ENCODE peak calls at places on chromosomes 2 and 18, in six cellular contexts. One of them, this sample, is unnamed.
A peak's percentile ranks its signal among the peaks of the same experiment; 100 is the strongest.

GRCh38 chr2:227097495-227098161 is 66.4 kb downstream of the COL4A4 start:
- DNase-seq in H9: no peak
- DNase-seq in trophoblast cell: no peak
- DNase-seq in IMR-90: no peak
- DNase-seq in H1: no peak
- DNase-seq in neuronal stem cell: no peak
- DNase-seq in this sample: no peak

GRCh38 chr2:234952270-234953115 is 676 bp downstream of the SH3BP4 start:
- DNase-seq in H9: no peak
- DNase-seq in IMR-90: no peak
- DNase-seq in trophoblast cell: peak; percentile 22
- DNase-seq in H1: peak; percentile 63
- DNase-seq in neuronal stem cell: no peak
- DNase-seq in this sample: peak; percentile 39

GRCh38 chr18:26657618-26658581 is 109.5 kb upstream of the KCTD1 start:
- DNase-seq in IMR-90: no peak
- DNase-seq in trophoblast cell: no peak
- DNase-seq in H1: no peak
- DNase-seq in neuronal stem cell: no peak
- DNase-seq in H9: no peak
- DNase-seq in this sample: no peak

GRCh38 chr18:54787616-54788015 is 40.7 kb upstream of the RAB27B start:
- DNase-seq in neuronal stem cell: no peak
- DNase-seq in trophoblast cell: no peak
- DNase-seq in H1: no peak
- DNase-seq in H9: no peak
- DNase-seq in IMR-90: peak; percentile 17
- DNase-seq in this sample: peak; percentile 26

GRCh38 chr2:64105676-64106461 is 38.4 kb downstream of the PELI1 start:
- DNase-seq in neuronal stem cell: no peak
- DNase-seq in IMR-90: no peak
- DNase-seq in trophoblast cell: no peak
- DNase-seq in H1: no peak
- DNase-seq in H9: no peak
- DNase-seq in this sample: peak; percentile 64

GRCh38 chr18:3236470-3236869 is 11.1 kb upstream of the MYL12A start:
- DNase-seq in IMR-90: no peak
- DNase-seq in H9: no peak
- DNase-seq in neuronal stem cell: no peak
- DNase-seq in H1: no peak
- DNase-seq in trophoblast cell: peak; percentile 65
- DNase-seq in this sample: no peak

GRCh38 chr2:206323486-206323885 is 49.0 kb downstream of the ZDBF2 start:
- DNase-seq in H1: no peak
- DNase-seq in trophoblast cell: no peak
- DNase-seq in neuronal stem cell: no peak
- DNase-seq in IMR-90: no peak
- DNase-seq in H9: peak; percentile 50
- DNase-seq in this sample: no peak

GRCh38 chr2:206531996-206532543 is 88.7 kb downstream of the ADAM23 start:
- DNase-seq in H1: no peak
- DNase-seq in trophoblast cell: no peak
- DNase-seq in IMR-90: peak; percentile 29
- DNase-seq in neuronal stem cell: no peak
- DNase-seq in H9: no peak
- DNase-seq in this sample: peak; percentile 38

GRCh38 chr18:33572022-33572421 is 6.0 kb upstream of the ASXL3 start:
- DNase-seq in H9: no peak
- DNase-seq in H1: no peak
- DNase-seq in neuronal stem cell: no peak
- DNase-seq in IMR-90: no peak
- DNase-seq in trophoblast cell: no peak
- DNase-seq in this sample: no peak

GRCh38 chr2:26585966-26586365 is 55.2 kb downstream of the CIB4 start:
- DNase-seq in trophoblast cell: no peak
- DNase-seq in neuronal stem cell: no peak
- DNase-seq in H9: peak; percentile 22
- DNase-seq in H1: no peak
- DNase-seq in IMR-90: no peak
- DNase-seq in this sample: no peak

GRCh38 chr2:128271186-128271890 is 47.3 kb downstream of the HS6ST1 start:
- DNase-seq in neuronal stem cell: no peak
- DNase-seq in IMR-90: no peak
- DNase-seq in trophoblast cell: no peak
- DNase-seq in H1: no peak
- DNase-seq in H9: peak; percentile 25
- DNase-seq in this sample: no peak

GRCh38 chr18:31825772-31826171 is 65.1 kb upstream of the SLC25A52 start:
- DNase-seq in H1: peak; percentile 78
- DNase-seq in IMR-90: no peak
- DNase-seq in H9: peak; percentile 97
- DNase-seq in trophoblast cell: no peak
- DNase-seq in neuronal stem cell: no peak
- DNase-seq in this sample: no peak

GRCh38 chr2:38308821-38309220 is 68.3 kb downstream of the ATL2 start:
- DNase-seq in H1: no peak
- DNase-seq in IMR-90: no peak
- DNase-seq in trophoblast cell: no peak
- DNase-seq in neuronal stem cell: no peak
- DNase-seq in H9: no peak
- DNase-seq in this sample: no peak

GRCh38 chr2:231780123-231780908 is 766 bp downstream of the PDE6D start:
- DNase-seq in trophoblast cell: no peak
- DNase-seq in H1: peak; percentile 58
- DNase-seq in H9: peak; percentile 59
- DNase-seq in IMR-90: peak; percentile 34
- DNase-seq in neuronal stem cell: peak; percentile 15
- DNase-seq in this sample: peak; percentile 63

GRCh38 chr2:2769481-2770431 is 438.7 kb upstream of the MYT1L start:
- DNase-seq in neuronal stem cell: no peak
- DNase-seq in trophoblast cell: no peak
- DNase-seq in H1: no peak
- DNase-seq in IMR-90: no peak
- DNase-seq in H9: no peak
- DNase-seq in this sample: no peak

GRCh38 chr2:241011751-241012510 is 13.5 kb downstream of the SNED1 start:
- DNase-seq in IMR-90: no peak
- DNase-seq in trophoblast cell: no peak
- DNase-seq in H1: no peak
- DNase-seq in H9: peak; percentile 20
- DNase-seq in neuronal stem cell: no peak
- DNase-seq in this sample: no peak

GRCh38 chr2:160229591-160229990 is 29.5 kb upstream of the ITGB6 start:
- DNase-seq in H9: no peak
- DNase-seq in trophoblast cell: no peak
- DNase-seq in neuronal stem cell: no peak
- DNase-seq in IMR-90: peak; percentile 62
- DNase-seq in H1: no peak
- DNase-seq in this sample: peak; percentile 65

GRCh38 chr2:140893685-140894084 is 1237.1 kb downstream of the LRP1B start:
- DNase-seq in H1: no peak
- DNase-seq in H9: no peak
- DNase-seq in IMR-90: peak; percentile 93
- DNase-seq in neuronal stem cell: no peak
- DNase-seq in trophoblast cell: no peak
- DNase-seq in this sample: peak; percentile 75

GRCh38 chr18:9708882-9709877 is 1.1 kb downstream of the RAB31 start:
- DNase-seq in trophoblast cell: peak; percentile 92
- DNase-seq in neuronal stem cell: no peak
- DNase-seq in H9: peak; percentile 54
- DNase-seq in IMR-90: no peak
- DNase-seq in H1: no peak
- DNase-seq in this sample: peak; percentile 48

GRCh38 chr18:21164746-21165145 is 53.1 kb upstream of the ROCK1 start:
- DNase-seq in H9: no peak
- DNase-seq in neuronal stem cell: no peak
- DNase-seq in IMR-90: no peak
- DNase-seq in H1: no peak
- DNase-seq in trophoblast cell: no peak
- DNase-seq in this sample: peak; percentile 38

GRCh38 chr2:20582600-20583221 is 68.2 kb downstream of the HS1BP3 start:
- DNase-seq in H1: no peak
- DNase-seq in trophoblast cell: no peak
- DNase-seq in IMR-90: no peak
- DNase-seq in neuronal stem cell: no peak
- DNase-seq in H9: no peak
- DNase-seq in this sample: no peak

GRCh38 chr2:159589286-159589685 is 27.1 kb downstream of the BAZ2B start:
- DNase-seq in trophoblast cell: no peak
- DNase-seq in H1: no peak
- DNase-seq in IMR-90: no peak
- DNase-seq in H9: no peak
- DNase-seq in neuronal stem cell: no peak
- DNase-seq in this sample: no peak

GRCh38 chr2:170715062-170715931 is at the start of gene SP5:
- DNase-seq in trophoblast cell: peak; percentile 49
- DNase-seq in H9: peak; percentile 85
- DNase-seq in neuronal stem cell: peak; percentile 84
- DNase-seq in H1: peak; percentile 83
- DNase-seq in IMR-90: peak; percentile 29
- DNase-seq in this sample: peak; percentile 62

GRCh38 chr18:46104128-46104911 is at the start of gene HAUS1:
- DNase-seq in neuronal stem cell: peak; percentile 81
- DNase-seq in H9: peak; percentile 96
- DNase-seq in trophoblast cell: peak; percentile 86
- DNase-seq in H1: peak; percentile 97
- DNase-seq in IMR-90: peak; percentile 64
- DNase-seq in this sample: peak; percentile 76

GRCh38 chr18:11865071-11865470 is 13.9 kb downstream of the CHMP1B start:
- DNase-seq in IMR-90: no peak
- DNase-seq in neuronal stem cell: no peak
- DNase-seq in H1: no peak
- DNase-seq in H9: no peak
- DNase-seq in trophoblast cell: no peak
- DNase-seq in this sample: no peak

GRCh38 chr2:20061476-20061875 is 10.0 kb upstream of the LAPTM4A start:
- DNase-seq in IMR-90: peak; percentile 81
- DNase-seq in neuronal stem cell: no peak
- DNase-seq in trophoblast cell: no peak
- DNase-seq in H9: no peak
- DNase-seq in H1: no peak
- DNase-seq in this sample: no peak

GRCh38 chr2:53672881-53673522 is 94.6 kb upstream of the CHAC2 start:
- DNase-seq in trophoblast cell: peak; percentile 74
- DNase-seq in IMR-90: peak; percentile 52
- DNase-seq in H1: no peak
- DNase-seq in H9: no peak
- DNase-seq in neuronal stem cell: no peak
- DNase-seq in this sample: peak; percentile 29
- H3K4me2 ChIP-seq in trophoblast cell: no peak overlapping the region
- H3K4me2 ChIP-seq in IMR-90: peak overlapping the region; percentile 61
- H3K4me2 ChIP-seq in H1: no peak overlapping the region
- H3K4me2 ChIP-seq in H9: no peak overlapping the region
- H3K4me2 ChIP-seq in neuronal stem cell: no peak overlapping the region
- H3K4me2 ChIP-seq in this sample: no peak overlapping the region

DNA sequence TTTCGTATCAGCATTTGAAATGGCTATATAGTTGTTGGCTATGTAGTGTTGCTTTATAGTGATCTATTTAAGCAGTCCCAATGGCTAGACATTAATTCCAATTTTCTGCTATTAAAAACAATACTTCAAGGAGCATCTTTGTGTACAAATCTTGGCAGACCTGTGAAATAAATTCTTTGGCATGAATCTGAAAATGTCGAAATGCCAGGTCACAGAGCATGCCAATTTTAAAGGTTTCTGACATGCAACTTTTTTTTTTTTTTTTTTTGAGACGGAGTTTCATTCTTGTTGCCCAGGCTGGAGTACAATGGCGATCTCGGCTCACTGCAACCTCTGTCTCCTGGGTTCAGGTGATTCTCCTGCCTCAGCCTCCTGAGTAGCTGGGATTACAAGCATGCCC is 26.8 kb upstream of the CABLES1 start:
- DNase-seq in neuronal stem cell: no peak
- DNase-seq in IMR-90: no peak
- DNase-seq in H1: no peak
- DNase-seq in H9: no peak
- DNase-seq in trophoblast cell: no peak
- DNase-seq in this sample: no peak
- H4K91ac ChIP-seq in neuronal stem cell: no peak overlapping the region
- H4K91ac ChIP-seq in IMR-90: no peak overlapping the region
- H4K91ac ChIP-seq in H1: no peak overlapping the region
- H4K91ac ChIP-seq in H9: no peak overlapping the region
- H4K91ac ChIP-seq in trophoblast cell: no peak overlapping the region
- H4K91ac ChIP-seq in this sample: no peak overlapping the region

DNA sequence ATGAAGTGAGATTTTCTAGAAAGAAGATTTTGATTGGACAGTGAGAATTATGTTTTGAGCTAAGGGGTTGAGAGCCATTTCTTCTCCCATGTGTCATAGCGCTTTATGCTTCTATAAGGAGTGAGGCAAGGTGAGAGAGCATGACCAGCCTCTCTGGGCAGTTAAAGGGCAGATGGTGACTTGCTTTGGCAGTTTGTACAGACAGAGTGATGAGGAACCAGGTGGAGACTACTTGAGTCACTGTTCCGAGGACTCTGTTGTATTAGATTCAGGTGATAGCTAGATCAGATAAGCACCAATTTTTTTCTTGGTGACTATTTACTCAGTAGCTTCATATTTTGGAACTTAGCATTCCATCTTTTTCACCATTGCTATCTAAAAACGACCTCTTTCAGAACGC is 4.5 kb downstream of the CRIM1 start:
- DNase-seq in trophoblast cell: peak; percentile 84
- DNase-seq in H1: no peak
- DNase-seq in IMR-90: no peak
- DNase-seq in H9: no peak
- DNase-seq in neuronal stem cell: no peak
- DNase-seq in this sample: no peak
- H3K4me2 ChIP-seq in trophoblast cell: no peak overlapping the region
- H3K4me2 ChIP-seq in H1: peak overlapping the region; percentile 91
- H3K4me2 ChIP-seq in IMR-90: peak overlapping the region; percentile 83
- H3K4me2 ChIP-seq in H9: no peak overlapping the region
- H3K4me2 ChIP-seq in neuronal stem cell: no peak overlapping the region
- H3K4me2 ChIP-seq in this sample: no peak overlapping the region

GRCh38 chr2:29456429-29456828 is 341.2 kb downstream of the CLIP4 start:
- DNase-seq in H9: no peak
- DNase-seq in trophoblast cell: no peak
- DNase-seq in IMR-90: no peak
- DNase-seq in H1: no peak
- DNase-seq in neuronal stem cell: no peak
- DNase-seq in this sample: no peak
- H4K91ac ChIP-seq in H9: no peak overlapping the region
- H4K91ac ChIP-seq in trophoblast cell: no peak overlapping the region
- H4K91ac ChIP-seq in IMR-90: no peak overlapping the region
- H4K91ac ChIP-seq in H1: no peak overlapping the region
- H4K91ac ChIP-seq in neuronal stem cell: no peak overlapping the region
- H4K91ac ChIP-seq in this sample: no peak overlapping the region

This sample was measured in mesenchymal stem cell.